ENCODE peak calls at places on chromosomes 16 and 17, in nine cellular contexts. One of them, this sample, is unnamed.
A peak's percentile ranks its signal among the peaks of the same experiment; 100 is the strongest.

GRCh38 chr17:32658470-32659418 is 172.0 kb downstream of the CDK5R1 start:
- DNase-seq in MM.1S: no peak
- DNase-seq in psoas muscle: no peak
- DNase-seq in mesendoderm: no peak
- DNase-seq in IMR-90: no peak
- DNase-seq in SJSA1: no peak
- DNase-seq in mammary epithelial cell: no peak
- DNase-seq in stomach: no peak
- DNase-seq in GM23248: no peak
- DNase-seq in this sample: no peak

GRCh38 chr17:32253117-32253611 is 12.5 kb upstream of the RHBDL3 start:
- DNase-seq in MM.1S: peak; percentile 76
- DNase-seq in psoas muscle: peak; percentile 81
- DNase-seq in mesendoderm: peak; percentile 86
- DNase-seq in IMR-90: peak; percentile 65
- DNase-seq in SJSA1: peak; percentile 74
- DNase-seq in mammary epithelial cell: peak; percentile 61
- DNase-seq in stomach: peak; percentile 87
- DNase-seq in GM23248: peak; percentile 89
- DNase-seq in this sample: peak; percentile 12

GRCh38 chr16:24499193-24499814 is 40.1 kb upstream of the RBBP6 start:
- DNase-seq in MM.1S: peak; percentile 36
- DNase-seq in psoas muscle: no peak
- DNase-seq in mesendoderm: peak; percentile 75
- DNase-seq in IMR-90: peak; percentile 11
- DNase-seq in SJSA1: no peak
- DNase-seq in mammary epithelial cell: peak; percentile 39
- DNase-seq in stomach: no peak
- DNase-seq in GM23248: peak; percentile 53
- DNase-seq in this sample: no peak

GRCh38 chr16:22353188-22353919 is 21.1 kb downstream of the CDR2 start:
- DNase-seq in MM.1S: no peak
- DNase-seq in psoas muscle: no peak
- DNase-seq in mesendoderm: peak; percentile 83
- DNase-seq in IMR-90: peak; percentile 89
- DNase-seq in SJSA1: peak; percentile 61
- DNase-seq in mammary epithelial cell: peak; percentile 66
- DNase-seq in stomach: no peak
- DNase-seq in GM23248: peak; percentile 86
- DNase-seq in this sample: no peak

GRCh38 chr17:58382885-58383248 is 30.9 kb upstream of the SUPT4H1 start:
- DNase-seq in MM.1S: no peak
- DNase-seq in psoas muscle: no peak
- DNase-seq in mesendoderm: no peak
- DNase-seq in IMR-90: no peak
- DNase-seq in SJSA1: no peak
- DNase-seq in mammary epithelial cell: no peak
- DNase-seq in stomach: no peak
- DNase-seq in GM23248: no peak
- DNase-seq in this sample: no peak

GRCh38 chr16:29844575-29845331 is 18.3 kb downstream of the CDIPT start:
- DNase-seq in MM.1S: no peak
- DNase-seq in psoas muscle: peak; percentile 65
- DNase-seq in mesendoderm: no peak
- DNase-seq in IMR-90: no peak
- DNase-seq in SJSA1: no peak
- DNase-seq in mammary epithelial cell: no peak
- DNase-seq in stomach: no peak
- DNase-seq in GM23248: no peak
- DNase-seq in this sample: no peak

GRCh38 chr16:3074860-3075545 is 9.6 kb downstream of the IL32 start:
- DNase-seq in MM.1S: peak; percentile 72
- DNase-seq in psoas muscle: peak; percentile 55
- DNase-seq in mesendoderm: no peak
- DNase-seq in IMR-90: no peak
- DNase-seq in SJSA1: no peak
- DNase-seq in mammary epithelial cell: no peak
- DNase-seq in stomach: peak; percentile 46
- DNase-seq in GM23248: no peak
- DNase-seq in this sample: no peak

GRCh38 chr16:17602678-17603077 is 131.9 kb upstream of the XYLT1 start:
- DNase-seq in MM.1S: no peak
- DNase-seq in psoas muscle: no peak
- DNase-seq in mesendoderm: no peak
- DNase-seq in IMR-90: no peak
- DNase-seq in SJSA1: no peak
- DNase-seq in mammary epithelial cell: no peak
- DNase-seq in stomach: no peak
- DNase-seq in GM23248: no peak
- DNase-seq in this sample: no peak

GRCh38 chr16:89099905-89100304 is 6.3 kb downstream of the ACSF3 start:
- DNase-seq in MM.1S: no peak
- DNase-seq in psoas muscle: no peak
- DNase-seq in mesendoderm: no peak
- DNase-seq in IMR-90: no peak
- DNase-seq in SJSA1: no peak
- DNase-seq in mammary epithelial cell: peak; percentile 4
- DNase-seq in stomach: no peak
- DNase-seq in GM23248: peak; percentile 47
- DNase-seq in this sample: no peak

GRCh38 chr16:3214904-3215600 is 19.9 kb downstream of the ZNF200 start:
- DNase-seq in MM.1S: peak; percentile 57
- DNase-seq in psoas muscle: no peak
- DNase-seq in mesendoderm: no peak
- DNase-seq in IMR-90: no peak
- DNase-seq in SJSA1: no peak
- DNase-seq in mammary epithelial cell: no peak
- DNase-seq in stomach: no peak
- DNase-seq in GM23248: no peak
- DNase-seq in this sample: no peak

GRCh38 chr17:4538236-4539002 is 16.8 kb downstream of the MYBBP1A start:
- DNase-seq in MM.1S: no peak
- DNase-seq in psoas muscle: no peak
- DNase-seq in mesendoderm: no peak
- DNase-seq in IMR-90: no peak
- DNase-seq in SJSA1: no peak
- DNase-seq in mammary epithelial cell: no peak
- DNase-seq in stomach: no peak
- DNase-seq in GM23248: no peak
- DNase-seq in this sample: no peak

GRCh38 chr17:61323015-61323379 is 76.6 kb upstream of the TBX2 start:
- DNase-seq in MM.1S: no peak
- DNase-seq in psoas muscle: no peak
- DNase-seq in mesendoderm: no peak
- DNase-seq in IMR-90: no peak
- DNase-seq in SJSA1: no peak
- DNase-seq in mammary epithelial cell: no peak
- DNase-seq in stomach: no peak
- DNase-seq in GM23248: no peak
- DNase-seq in this sample: no peak
- H3K27ac ChIP-seq in MM.1S: no peak overlapping the region
- H3K27ac ChIP-seq in psoas muscle: no peak overlapping the region
- H3K27ac ChIP-seq in mesendoderm: no peak overlapping the region
- H3K27ac ChIP-seq in IMR-90: peak overlapping the region; percentile 20
- H3K27ac ChIP-seq in SJSA1: no peak overlapping the region
- H3K27ac ChIP-seq in mammary epithelial cell: no peak overlapping the region
- H3K27ac ChIP-seq in stomach: peak overlapping the region; percentile 40
- H3K27ac ChIP-seq in GM23248: no peak overlapping the region
- H3K27ac ChIP-seq in this sample: no peak overlapping the region

GRCh38 chr17:74582633-74583032 is 9.4 kb downstream of the CD300LD start:
- DNase-seq in MM.1S: no peak
- DNase-seq in psoas muscle: no peak
- DNase-seq in mesendoderm: no peak
- DNase-seq in IMR-90: no peak
- DNase-seq in SJSA1: no peak
- DNase-seq in mammary epithelial cell: no peak
- DNase-seq in stomach: no peak
- DNase-seq in GM23248: no peak
- DNase-seq in this sample: no peak
- H3K27ac ChIP-seq in MM.1S: no peak overlapping the region
- H3K27ac ChIP-seq in psoas muscle: no peak overlapping the region
- H3K27ac ChIP-seq in mesendoderm: no peak overlapping the region
- H3K27ac ChIP-seq in IMR-90: no peak overlapping the region
- H3K27ac ChIP-seq in SJSA1: no peak overlapping the region
- H3K27ac ChIP-seq in mammary epithelial cell: no peak overlapping the region
- H3K27ac ChIP-seq in stomach: no peak overlapping the region
- H3K27ac ChIP-seq in GM23248: no peak overlapping the region
- H3K27ac ChIP-seq in this sample: no peak overlapping the region

GRCh38 chr16:19781196-19781595 is 63.1 kb downstream of the IQCK start:
- DNase-seq in MM.1S: no peak
- DNase-seq in psoas muscle: no peak
- DNase-seq in mesendoderm: no peak
- DNase-seq in IMR-90: peak; percentile 18
- DNase-seq in SJSA1: peak; percentile 7
- DNase-seq in mammary epithelial cell: no peak
- DNase-seq in stomach: no peak
- DNase-seq in GM23248: no peak
- DNase-seq in this sample: no peak
- H3K27ac ChIP-seq in MM.1S: no peak overlapping the region
- H3K27ac ChIP-seq in psoas muscle: no peak overlapping the region
- H3K27ac ChIP-seq in mesendoderm: no peak overlapping the region
- H3K27ac ChIP-seq in IMR-90: no peak overlapping the region
- H3K27ac ChIP-seq in SJSA1: no peak overlapping the region
- H3K27ac ChIP-seq in mammary epithelial cell: no peak overlapping the region
- H3K27ac ChIP-seq in stomach: no peak overlapping the region
- H3K27ac ChIP-seq in GM23248: no peak overlapping the region
- H3K27ac ChIP-seq in this sample: no peak overlapping the region

GRCh38 chr16:18983565-18984424 is at the start of gene TMC7:
- DNase-seq in MM.1S: peak; percentile 9
- DNase-seq in psoas muscle: peak; percentile 81
- DNase-seq in mesendoderm: peak; percentile 96
- DNase-seq in IMR-90: peak; percentile 79
- DNase-seq in SJSA1: peak; percentile 92
- DNase-seq in mammary epithelial cell: peak; percentile 83
- DNase-seq in stomach: peak; percentile 83
- DNase-seq in GM23248: peak; percentile 93
- DNase-seq in this sample: no peak
- H3K27ac ChIP-seq in MM.1S: no peak within 1 kb of the TSS
- H3K27ac ChIP-seq in psoas muscle: peak within 1 kb of the TSS; percentile 61
- H3K27ac ChIP-seq in mesendoderm: no peak within 1 kb of the TSS
- H3K27ac ChIP-seq in IMR-90: no peak within 1 kb of the TSS
- H3K27ac ChIP-seq in SJSA1: no peak within 1 kb of the TSS
- H3K27ac ChIP-seq in mammary epithelial cell: peak within 1 kb of the TSS; percentile 75
- H3K27ac ChIP-seq in stomach: peak within 1 kb of the TSS; percentile 44
- H3K27ac ChIP-seq in GM23248: no peak within 1 kb of the TSS
- H3K27ac ChIP-seq in this sample: peak within 1 kb of the TSS; percentile 77

GRCh38 chr17:82219083-82219482 is 6.4 kb upstream of the CCDC57 start:
- DNase-seq in MM.1S: no peak
- DNase-seq in psoas muscle: no peak
- DNase-seq in mesendoderm: no peak
- DNase-seq in IMR-90: no peak
- DNase-seq in SJSA1: peak; percentile 48
- DNase-seq in mammary epithelial cell: no peak
- DNase-seq in stomach: no peak
- DNase-seq in GM23248: no peak
- DNase-seq in this sample: no peak

GRCh38 chr17:82216301-82217119 is 3.9 kb upstream of the CCDC57 start:
- DNase-seq in MM.1S: peak; percentile 42
- DNase-seq in psoas muscle: peak; percentile 85
- DNase-seq in mesendoderm: no peak
- DNase-seq in IMR-90: peak; percentile 81
- DNase-seq in SJSA1: peak; percentile 90
- DNase-seq in mammary epithelial cell: peak; percentile 93
- DNase-seq in stomach: peak; percentile 89
- DNase-seq in GM23248: peak; percentile 95
- DNase-seq in this sample: no peak

GRCh38 chr17:82217120-82217529 is 4.5 kb upstream of the CCDC57 start:
- DNase-seq in MM.1S: no peak
- DNase-seq in psoas muscle: no peak
- DNase-seq in mesendoderm: no peak
- DNase-seq in IMR-90: no peak
- DNase-seq in SJSA1: peak; percentile 79
- DNase-seq in mammary epithelial cell: no peak
- DNase-seq in stomach: no peak
- DNase-seq in GM23248: no peak
- DNase-seq in this sample: no peak

GRCh38 chr17:82218349-82219075 is 5.9 kb upstream of the CCDC57 start:
- DNase-seq in MM.1S: no peak
- DNase-seq in psoas muscle: no peak
- DNase-seq in mesendoderm: no peak
- DNase-seq in IMR-90: no peak
- DNase-seq in SJSA1: peak; percentile 51
- DNase-seq in mammary epithelial cell: no peak
- DNase-seq in stomach: no peak
- DNase-seq in GM23248: no peak
- DNase-seq in this sample: no peak

GRCh38 chr17:82217530-82218204 is 5.0 kb upstream of the CCDC57 start:
- DNase-seq in MM.1S: no peak
- DNase-seq in psoas muscle: peak; percentile 81
- DNase-seq in mesendoderm: peak; percentile 63
- DNase-seq in IMR-90: peak; percentile 90
- DNase-seq in SJSA1: peak; percentile 100
- DNase-seq in mammary epithelial cell: peak; percentile 55
- DNase-seq in stomach: peak; percentile 63
- DNase-seq in GM23248: peak; percentile 91
- DNase-seq in this sample: no peak
- H3K27ac ChIP-seq in MM.1S: no peak overlapping the region
- H3K27ac ChIP-seq in psoas muscle: peak overlapping the region; percentile 53
- H3K27ac ChIP-seq in mesendoderm: no peak overlapping the region
- H3K27ac ChIP-seq in IMR-90: peak overlapping the region; percentile 100
- H3K27ac ChIP-seq in SJSA1: peak overlapping the region; percentile 99
- H3K27ac ChIP-seq in mammary epithelial cell: peak overlapping the region; percentile 63
- H3K27ac ChIP-seq in stomach: peak overlapping the region; percentile 94
- H3K27ac ChIP-seq in GM23248: peak overlapping the region; percentile 91
- H3K27ac ChIP-seq in this sample: peak overlapping the region; percentile 95

GRCh38 chr17:77320046-77320445 is 179.3 kb downstream of the SEC14L1 start:
- DNase-seq in MM.1S: peak; percentile 19
- DNase-seq in psoas muscle: no peak
- DNase-seq in mesendoderm: no peak
- DNase-seq in IMR-90: peak; percentile 63
- DNase-seq in SJSA1: no peak
- DNase-seq in mammary epithelial cell: peak; percentile 50
- DNase-seq in stomach: no peak
- DNase-seq in GM23248: peak; percentile 77
- DNase-seq in this sample: no peak
- H3K27ac ChIP-seq in MM.1S: peak overlapping the region; percentile 79
- H3K27ac ChIP-seq in psoas muscle: peak overlapping the region; percentile 81
- H3K27ac ChIP-seq in mesendoderm: no peak overlapping the region
- H3K27ac ChIP-seq in IMR-90: peak overlapping the region; percentile 96
- H3K27ac ChIP-seq in SJSA1: peak overlapping the region; percentile 92
- H3K27ac ChIP-seq in mammary epithelial cell: peak overlapping the region; percentile 84
- H3K27ac ChIP-seq in stomach: peak overlapping the region; percentile 90
- H3K27ac ChIP-seq in GM23248: peak overlapping the region; percentile 99
- H3K27ac ChIP-seq in this sample: peak overlapping the region; percentile 94

GRCh38 chr17:12726131-12726530 is 60.4 kb downstream of the MYOCD start:
- DNase-seq in MM.1S: no peak
- DNase-seq in psoas muscle: no peak
- DNase-seq in mesendoderm: peak; percentile 68
- DNase-seq in IMR-90: no peak
- DNase-seq in SJSA1: no peak
- DNase-seq in mammary epithelial cell: no peak
- DNase-seq in stomach: no peak
- DNase-seq in GM23248: no peak
- DNase-seq in this sample: no peak
- H3K27ac ChIP-seq in MM.1S: no peak overlapping the region
- H3K27ac ChIP-seq in psoas muscle: no peak overlapping the region
- H3K27ac ChIP-seq in mesendoderm: no peak overlapping the region
- H3K27ac ChIP-seq in IMR-90: no peak overlapping the region
- H3K27ac ChIP-seq in SJSA1: no peak overlapping the region
- H3K27ac ChIP-seq in mammary epithelial cell: no peak overlapping the region
- H3K27ac ChIP-seq in stomach: peak overlapping the region; percentile 51
- H3K27ac ChIP-seq in GM23248: no peak overlapping the region
- H3K27ac ChIP-seq in this sample: no peak overlapping the region